ENCODE peak calls at places on chromosome 6, in six cellular contexts. S, I, H, W, V and E are unnamed samples.

GRCh38 chr6:125198285-125199009 is 44.9 kb downstream of the TPD52L1 start:
- DNase-seq in S (no peak), I (no peak), H (no peak), W (no peak), V (no peak), E (no peak)

GRCh38 chr6:10141756-10142443 is 273.0 kb downstream of the TFAP2A start:
- DNase-seq in S (no peak), I (peak; percentile 60), H (no peak), W (no peak), V (no peak), E (no peak)

GRCh38 chr6:38701551-38701950 is 1.4 kb downstream of the GLO1 start:
- DNase-seq in S (no peak), I (peak; percentile 45), H (peak; percentile 17), W (no peak), V (no peak), E (no peak)

GRCh38 chr6:125588268-125588667 is 161.2 kb upstream of the HEY2 start:
- DNase-seq in S (no peak), I (no peak), H (no peak), W (no peak), V (no peak), E (no peak)

GRCh38 chr6:136600818-136601217 is 50.6 kb upstream of the MAP7 start:
- DNase-seq in S (no peak), I (no peak), H (no peak), W (no peak), V (no peak), E (no peak)

GRCh38 chr6:130240232-130240631 is 17.5 kb upstream of the SAMD3 start:
- DNase-seq in S (no peak), I (peak; percentile 24), H (peak; percentile 29), W (no peak), V (peak; percentile 45), E (no peak)

GRCh38 chr6:145891126-145891525 is 73.0 kb downstream of the SHPRH start:
- DNase-seq in S (no peak), I (peak; percentile 8), H (no peak), W (no peak), V (no peak), E (no peak)

GRCh38 chr6:34551720-34552119 is 4.4 kb downstream of the SPDEF start:
- DNase-seq in S (no peak), I (no peak), H (no peak), W (no peak), V (no peak), E (no peak)

GRCh38 chr6:25478973-25479372 is 173.0 kb upstream of the SCGN start:
- DNase-seq in S (no peak), I (no peak), H (peak; percentile 47), W (no peak), V (no peak), E (no peak)

DNA sequence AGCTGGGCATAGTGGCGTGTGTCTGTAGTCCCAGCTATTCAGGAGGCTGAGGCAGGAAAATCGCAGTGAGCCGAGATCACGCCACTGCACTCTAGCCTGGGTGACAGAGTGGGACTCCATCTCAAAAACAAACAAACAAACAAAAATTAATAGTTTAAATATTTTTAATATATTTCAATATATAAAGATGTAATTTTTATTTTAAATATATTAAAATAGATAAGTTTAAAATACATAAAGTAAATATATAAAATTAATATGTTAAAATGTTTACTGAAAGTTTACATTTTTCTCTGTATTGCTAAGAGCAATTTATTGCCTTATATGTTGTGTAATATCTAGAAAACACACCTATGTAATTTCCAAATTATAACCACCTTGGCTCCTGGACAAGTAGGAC is 44.7 kb upstream of the ESR1 start:
- DNase-seq in S (no peak), I (no peak), H (no peak), W (no peak), V (no peak), E (no peak)
- H3K4me3 ChIP-seq in S (no peak overlapping the region), I (peak overlapping the region; percentile 46), H (peak overlapping the region; percentile 53), W (peak overlapping the region; percentile 57), V (no peak overlapping the region), E (no peak overlapping the region)

GRCh38 chr6:149861603-149862423 is 2.3 kb downstream of the LRP11 start:
- DNase-seq in S (no peak), I (no peak), H (no peak), W (no peak), V (no peak), E (no peak)
- TF ChIP-seq CTCF in S (no peak), I (no peak), H (no peak), W (no peak), V (no peak), E (no peak)

GRCh38 chr6:74115674-74116073 is 419.7 kb downstream of the CD109 start:
- DNase-seq in S (no peak), I (peak; percentile 46), H (no peak), W (no peak), V (no peak), E (no peak)
- H3K4me3 ChIP-seq in S (no peak overlapping the region), I (no peak overlapping the region), H (no peak overlapping the region), W (no peak overlapping the region), V (no peak overlapping the region), E (no peak overlapping the region)

GRCh38 chr6:158387036-158387435 is 74.8 kb downstream of the TULP4 start:
- DNase-seq in S (no peak), I (no peak), H (no peak), W (no peak), V (no peak), E (no peak)
- TF ChIP-seq CTCF in S (no peak), I (no peak), H (no peak), W (no peak), V (no peak), E (no peak)

GRCh38 chr6:30074331-30075093 is 1.1 kb downstream of the RNF39 start:
- DNase-seq in S (no peak), I (peak; percentile 31), H (no peak), W (no peak), V (no peak), E (no peak)

GRCh38 chr6:30071858-30072257 is 3.7 kb downstream of the RNF39 start:
- DNase-seq in S (no peak), I (no peak), H (no peak), W (no peak), V (no peak), E (no peak)

GRCh38 chr6:30075094-30075986 is at the start of gene RNF39:
- DNase-seq in S (peak; percentile 65), I (peak; percentile 87), H (peak; percentile 79), W (no peak), V (no peak), E (no peak)

GRCh38 chr6:30075987-30076311 is 380 bp upstream of the RNF39 start:
- DNase-seq in S (peak; percentile 54), I (peak; percentile 92), H (peak; percentile 90), W (no peak), V (no peak), E (no peak)

GRCh38 chr6:30073489-30074240 is 1.9 kb downstream of the RNF39 start:
- DNase-seq in S (no peak), I (no peak), H (no peak), W (no peak), V (no peak), E (no peak)
- H3K4me3 ChIP-seq in S (peak overlapping the region; percentile 56), I (peak overlapping the region; percentile 88), H (peak overlapping the region; percentile 77), W (no peak overlapping the region), V (no peak overlapping the region), E (no peak overlapping the region)